ENCODE peak calls at places on chromosomes 11 and 22, in six cellular contexts. I is lower lobe of right lung, W is A549, F is T-cell, Q is AG09319, K is heart right ventricle. E is an unnamed sample.

GRCh38 chr11:75301131-75301530 is 50.3 kb downstream of the ARRB1 start:
- DNase-seq in W (no peak), K (no peak), F (no peak), I (peak; percentile 61), Q (no peak), E (no peak)

GRCh38 chr11:45405916-45406670 is 120.0 kb upstream of the SYT13 start:
- DNase-seq in F (no peak), W (no peak), I (no peak), K (no peak), Q (no peak), E (no peak)

GRCh38 chr11:1382831-1383607 is 6.7 kb upstream of the BRSK2 start:
- DNase-seq in W (peak; percentile 90), Q (no peak), I (peak; percentile 91), K (peak; percentile 80), F (peak; percentile 65), E (peak; percentile 26)

GRCh38 chr11:82003671-82004148 is 730.0 kb downstream of the FAM181B start:
- DNase-seq in Q (peak; percentile 4), F (no peak), W (no peak), I (no peak), K (no peak), E (no peak)

GRCh38 chr11:2529636-2530035 is 84.8 kb downstream of the KCNQ1 start:
- DNase-seq in W (no peak), I (peak; percentile 42), Q (no peak), F (no peak), K (no peak), E (no peak)

GRCh38 chr11:77346906-77347603 is 45.6 kb upstream of the GDPD4 start:
- DNase-seq in W (no peak), K (no peak), F (no peak), I (no peak), Q (no peak), E (peak; percentile 72)

GRCh38 chr22:37330200-37331033 is 48.1 kb downstream of the CYTH4 start:
- DNase-seq in K (no peak), Q (no peak), F (no peak), W (peak; percentile 79), I (no peak), E (peak; percentile 89)

GRCh38 chr22:48098243-48098935 is 1335.9 kb downstream of the TBC1D22A start:
- DNase-seq in W (no peak), F (peak; percentile 7), I (no peak), K (no peak), Q (no peak), E (no peak)

GRCh38 chr11:20374746-20375305 is 11.3 kb downstream of the HTATIP2 start:
- DNase-seq in Q (no peak), I (no peak), K (no peak), W (no peak), F (no peak), E (no peak)

GRCh38 chr11:132231656-132232173 is 861.3 kb downstream of the NTM start:
- DNase-seq in Q (no peak), F (no peak), K (no peak), W (no peak), I (no peak), E (no peak)

GRCh38 chr22:49207008-49207775 is 620.5 kb downstream of the BRD1 start:
- DNase-seq in I (no peak), Q (no peak), K (no peak), F (no peak), W (no peak), E (no peak)

GRCh38 chr11:77042111-77042726 is 8.0 kb downstream of the B3GNT6 start:
- DNase-seq in W (no peak), I (no peak), Q (no peak), F (no peak), K (no peak), E (no peak)

GRCh38 chr11:108160970-108161566 is 39.7 kb downstream of the ACAT1 start:
- DNase-seq in Q (no peak), I (no peak), W (no peak), K (no peak), F (no peak), E (no peak)

GRCh38 chr11:625636-626319 is 1.0 kb upstream of the CDHR5 start:
- DNase-seq in K (no peak), Q (no peak), I (no peak), W (no peak), F (no peak), E (no peak)

GRCh38 chr22:50688448-50688847 is 15.8 kb downstream of the SHANK3 start:
- DNase-seq in F (no peak), Q (no peak), K (no peak), W (no peak), I (no peak), E (no peak)

GRCh38 chr22:45585437-45585755 is 82.7 kb downstream of the FBLN1 start:
- DNase-seq in K (no peak), W (no peak), I (peak; percentile 48), Q (no peak), F (no peak), E (no peak)

GRCh38 chr11:69535928-69536327 is 54.5 kb downstream of the LINC01488 start:
- DNase-seq in W (no peak), F (no peak), K (no peak), Q (no peak), I (peak; percentile 28), E (no peak)

GRCh38 chr22:34976474-34976873 is 89.5 kb upstream of the ISX start:
- DNase-seq in F (no peak), Q (no peak), K (no peak), I (no peak), W (no peak), E (no peak)

GRCh38 chr11:121929581-121929980 is 186.4 kb downstream of the BLID start:
- DNase-seq in W (no peak), F (no peak), I (no peak), Q (no peak), K (peak; percentile 35), E (no peak)

GRCh38 chr11:78889698-78890097 is 315.0 kb upstream of the NARS2 start:
- DNase-seq in F (no peak), W (no peak), Q (no peak), K (no peak), I (no peak), E (no peak)

GRCh38 chr11:61848631-61849030 is 20.5 kb downstream of the FADS2 start:
- DNase-seq in Q (no peak), I (no peak), K (no peak), W (no peak), F (no peak), E (no peak)

GRCh38 chr11:284081-285020 is 4.6 kb upstream of the PGGHG start:
- DNase-seq in I (no peak), Q (no peak), K (peak; percentile 3), F (no peak), W (no peak), E (no peak)

E was measured in AG04450.